ENCODE peak calls at places on chromosome 11, in five cellular contexts. One of them, this sample, is unnamed.

GRCh38 chr11:36035454-36035853 is 91.6 kb downstream of the LDLRAD3 start:
- DNase-seq in GM20000: no peak
- DNase-seq in BJ: no peak
- DNase-seq in heart left ventricle: no peak
- DNase-seq in HCT116: no peak
- DNase-seq in this sample: no peak

GRCh38 chr11:94184861-94185260 is 56.2 kb downstream of the PANX1 start:
- DNase-seq in BJ: no peak
- DNase-seq in heart left ventricle: no peak
- DNase-seq in GM20000: no peak
- DNase-seq in HCT116: no peak
- DNase-seq in this sample: no peak

GRCh38 chr11:19355601-19356000 is 114.9 kb upstream of the E2F8 start:
- DNase-seq in GM20000: no peak
- DNase-seq in BJ: no peak
- DNase-seq in HCT116: no peak
- DNase-seq in heart left ventricle: no peak
- DNase-seq in this sample: no peak

GRCh38 chr11:2813141-2813908 is 72.2 kb downstream of the CDKN1C start:
- DNase-seq in HCT116: no peak
- DNase-seq in GM20000: no peak
- DNase-seq in BJ: no peak
- DNase-seq in heart left ventricle: no peak
- DNase-seq in this sample: no peak

GRCh38 chr11:40133526-40133925 is 1325.9 kb downstream of the LRRC4C start:
- DNase-seq in heart left ventricle: no peak
- DNase-seq in BJ: no peak
- DNase-seq in GM20000: no peak
- DNase-seq in HCT116: no peak
- DNase-seq in this sample: no peak

GRCh38 chr11:44623716-44624491 is 58.4 kb downstream of the CD82 start:
- DNase-seq in BJ: no peak
- DNase-seq in heart left ventricle: peak; percentile 40
- DNase-seq in GM20000: no peak
- DNase-seq in HCT116: no peak
- DNase-seq in this sample: peak; percentile 17

GRCh38 chr11:65917434-65918210 is 1.2 kb downstream of the C11orf68 start:
- DNase-seq in HCT116: no peak
- DNase-seq in GM20000: no peak
- DNase-seq in heart left ventricle: no peak
- DNase-seq in BJ: no peak
- DNase-seq in this sample: no peak

GRCh38 chr11:8092587-8093424 is 11.8 kb downstream of the TUB start:
- DNase-seq in BJ: no peak
- DNase-seq in heart left ventricle: peak; percentile 50
- DNase-seq in GM20000: peak; percentile 75
- DNase-seq in HCT116: peak; percentile 56
- DNase-seq in this sample: peak; percentile 79

GRCh38 chr11:82899191-82899820 is 924 bp downstream of the PRCP start:
- DNase-seq in GM20000: no peak
- DNase-seq in HCT116: no peak
- DNase-seq in heart left ventricle: no peak
- DNase-seq in BJ: no peak
- DNase-seq in this sample: no peak

GRCh38 chr11:11378184-11378940 is 25.3 kb upstream of the CSNK2A3 start:
- DNase-seq in GM20000: no peak
- DNase-seq in heart left ventricle: no peak
- DNase-seq in HCT116: no peak
- DNase-seq in BJ: no peak
- DNase-seq in this sample: no peak

GRCh38 chr11:3905080-3905953 is 49.9 kb downstream of the STIM1 start:
- DNase-seq in GM20000: peak; percentile 68
- DNase-seq in HCT116: peak; percentile 34
- DNase-seq in BJ: peak; percentile 82
- DNase-seq in heart left ventricle: no peak
- DNase-seq in this sample: peak; percentile 77

GRCh38 chr11:47915407-47916137 is 64.8 kb upstream of the PTPRJ start:
- DNase-seq in heart left ventricle: no peak
- DNase-seq in GM20000: no peak
- DNase-seq in HCT116: no peak
- DNase-seq in BJ: no peak
- DNase-seq in this sample: no peak

GRCh38 chr11:7031346-7031957 is 11.2 kb downstream of the NLRP14 start:
- DNase-seq in heart left ventricle: no peak
- DNase-seq in BJ: no peak
- DNase-seq in HCT116: no peak
- DNase-seq in GM20000: no peak
- DNase-seq in this sample: no peak

GRCh38 chr11:37504066-37504611 is 906.1 kb upstream of the RAG2 start:
- DNase-seq in HCT116: no peak
- DNase-seq in GM20000: peak; percentile 30
- DNase-seq in heart left ventricle: no peak
- DNase-seq in BJ: peak; percentile 92
- DNase-seq in this sample: peak; percentile 38

GRCh38 chr11:95341246-95341645 is 110.2 kb upstream of the SESN3 start:
- DNase-seq in HCT116: no peak
- DNase-seq in heart left ventricle: no peak
- DNase-seq in BJ: no peak
- DNase-seq in GM20000: no peak
- DNase-seq in this sample: no peak

GRCh38 chr11:90254065-90254464 is 31.2 kb upstream of the CHORDC1 start:
- DNase-seq in HCT116: no peak
- DNase-seq in GM20000: no peak
- DNase-seq in BJ: no peak
- DNase-seq in heart left ventricle: no peak
- DNase-seq in this sample: no peak

DNA sequence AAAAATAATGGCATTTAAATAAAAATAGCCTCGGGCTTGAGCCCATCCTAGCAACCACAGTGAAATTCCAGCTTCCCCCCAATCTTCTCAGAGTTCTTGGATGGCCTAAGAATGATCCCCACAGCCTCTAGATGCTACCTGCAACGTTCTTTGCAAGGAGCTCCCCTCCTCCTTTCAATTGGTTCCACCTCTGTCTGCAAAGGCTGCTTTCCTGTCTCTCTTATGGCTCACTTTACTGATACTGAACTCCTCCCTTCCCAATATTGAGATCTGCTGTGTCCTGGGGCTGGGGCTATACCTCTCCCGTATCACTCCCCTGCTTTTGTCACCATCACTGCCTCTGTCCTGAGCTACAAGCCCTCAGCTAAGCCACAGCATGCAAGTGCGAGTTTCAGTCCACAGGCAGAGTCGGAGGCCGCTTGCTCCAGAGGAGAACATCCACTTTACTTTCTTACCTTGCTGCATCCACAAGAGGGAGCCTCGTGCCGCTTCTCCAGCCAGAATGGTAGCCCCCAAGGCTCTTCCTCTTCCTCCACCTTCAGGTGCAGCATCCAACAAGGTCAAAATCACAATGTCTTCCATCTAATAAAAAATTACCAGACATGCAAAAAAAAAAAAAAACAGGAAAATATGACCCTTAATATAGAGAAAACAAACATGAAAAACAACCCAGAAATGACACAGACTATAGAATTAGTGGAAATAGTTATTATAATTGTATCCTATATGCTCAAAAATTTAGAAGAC is 48.6 kb upstream of the TMEM45B start:
- DNase-seq in HCT116: peak; percentile 44
- DNase-seq in BJ: no peak
- DNase-seq in GM20000: no peak
- DNase-seq in heart left ventricle: no peak
- DNase-seq in this sample: no peak
- TF ChIP-seq CTCF in HCT116: peak; percentile 61
- TF ChIP-seq CTCF in BJ: peak; percentile 70
- TF ChIP-seq CTCF in GM20000: peak; percentile 19
- TF ChIP-seq CTCF in heart left ventricle: no peak
- TF ChIP-seq CTCF in this sample: peak; percentile 47

GRCh38 chr11:18264677-18265542 is 1.2 kb upstream of the SAA1 start:
- DNase-seq in BJ: no peak
- DNase-seq in GM20000: no peak
- DNase-seq in HCT116: no peak
- DNase-seq in heart left ventricle: no peak
- DNase-seq in this sample: no peak

GRCh38 chr11:18265949-18266348 is at the start of gene SAA1:
- DNase-seq in HCT116: no peak
- DNase-seq in GM20000: no peak
- DNase-seq in heart left ventricle: no peak
- DNase-seq in BJ: no peak
- DNase-seq in this sample: no peak

GRCh38 chr11:18271206-18271605 is 5.1 kb downstream of the SAA1 start:
- DNase-seq in heart left ventricle: no peak
- DNase-seq in HCT116: no peak
- DNase-seq in GM20000: no peak
- DNase-seq in BJ: no peak
- DNase-seq in this sample: no peak

GRCh38 chr11:18270102-18270501 is 4.0 kb downstream of the SAA1 start:
- DNase-seq in GM20000: no peak
- DNase-seq in HCT116: no peak
- DNase-seq in heart left ventricle: no peak
- DNase-seq in BJ: no peak
- DNase-seq in this sample: no peak
- TF ChIP-seq CTCF in GM20000: no peak
- TF ChIP-seq CTCF in HCT116: no peak
- TF ChIP-seq CTCF in heart left ventricle: no peak
- TF ChIP-seq CTCF in BJ: no peak
- TF ChIP-seq CTCF in this sample: no peak

DNA sequence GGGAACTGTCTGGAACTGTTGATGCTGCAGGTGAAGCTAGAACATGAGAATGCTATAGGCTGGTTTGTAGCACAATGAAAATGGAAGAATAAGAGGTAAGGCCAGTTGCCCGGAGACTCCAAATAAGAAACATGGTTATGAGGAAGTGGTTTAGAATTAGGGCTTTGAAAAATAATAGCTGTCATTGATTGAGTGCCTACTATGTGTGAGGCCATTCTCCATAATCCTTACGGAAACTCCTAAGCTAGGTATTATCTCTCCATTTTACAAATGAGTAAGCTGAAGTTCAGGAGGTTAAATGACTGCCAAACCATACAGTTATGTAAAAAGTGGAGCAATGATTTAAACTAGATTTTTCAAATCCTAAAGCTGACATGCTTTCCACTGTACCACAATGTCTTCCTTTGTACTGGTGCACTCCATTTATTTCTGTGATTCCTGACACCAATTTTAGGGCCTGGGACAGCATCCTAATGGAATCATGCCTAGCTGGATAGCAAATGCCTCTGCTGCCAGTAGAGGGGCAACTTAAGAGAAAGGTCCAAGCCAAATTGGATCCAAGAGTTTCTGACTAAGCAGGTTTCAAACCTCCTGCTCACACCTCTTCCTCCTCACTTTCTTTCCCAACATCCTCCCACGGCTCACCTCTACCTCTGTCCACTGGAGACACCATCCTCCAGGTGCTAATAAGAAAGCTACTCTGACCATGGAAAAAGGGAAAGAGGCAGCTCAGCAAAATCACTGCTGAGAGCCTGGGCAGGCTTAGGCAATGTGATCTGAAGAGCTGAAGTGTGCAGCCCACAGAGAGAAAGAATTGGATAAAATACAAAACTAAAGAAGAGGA is 46.9 kb upstream of the PICALM start:
- DNase-seq in HCT116: no peak
- DNase-seq in BJ: no peak
- DNase-seq in GM20000: no peak
- DNase-seq in heart left ventricle: no peak
- DNase-seq in this sample: no peak
- TF ChIP-seq CTCF in HCT116: no peak
- TF ChIP-seq CTCF in BJ: no peak
- TF ChIP-seq CTCF in GM20000: no peak
- TF ChIP-seq CTCF in heart left ventricle: no peak
- TF ChIP-seq CTCF in this sample: no peak

DNA sequence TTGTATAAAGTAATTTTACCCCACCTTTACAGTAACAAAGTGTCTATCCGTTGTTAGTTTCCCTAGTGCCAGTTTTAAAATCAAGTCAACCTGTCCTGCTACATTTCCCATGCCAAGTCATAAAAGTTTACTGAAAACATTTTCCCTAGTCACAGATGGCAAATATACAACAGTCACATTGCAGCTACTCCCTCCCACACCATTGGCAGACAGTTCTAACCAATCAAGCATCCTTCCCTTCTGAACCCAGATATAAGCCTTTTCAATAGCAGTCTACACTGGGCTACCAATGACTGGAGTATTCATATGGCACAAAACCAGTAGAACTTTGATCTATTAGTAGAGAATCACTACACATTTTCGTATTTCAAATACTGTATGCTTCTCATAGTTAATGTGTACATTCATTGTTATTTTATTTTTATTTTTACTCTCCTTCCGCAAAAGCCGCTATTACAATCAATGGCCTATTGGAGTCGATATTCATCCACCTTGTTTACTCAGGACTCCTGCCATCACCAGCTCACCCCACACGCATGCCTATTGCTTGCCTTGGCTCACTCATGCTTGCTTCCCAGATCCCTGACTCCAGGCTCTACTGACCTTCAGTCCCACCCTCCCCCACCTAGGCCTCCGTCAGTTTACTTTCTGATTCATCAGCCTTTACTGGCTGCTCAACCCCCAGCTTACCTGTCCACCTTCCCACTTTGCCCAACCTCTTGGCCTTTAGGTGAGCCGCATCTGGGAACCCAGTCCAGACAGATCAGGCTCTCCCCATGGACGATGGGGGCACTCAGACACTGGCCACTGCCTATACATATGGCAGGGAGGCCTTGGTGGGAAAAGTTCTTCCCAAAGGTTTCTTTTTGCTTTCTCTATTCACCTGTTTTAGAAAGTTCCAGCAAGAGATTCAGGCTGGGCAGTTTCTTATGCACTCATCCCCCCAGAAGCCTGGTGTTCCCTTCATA is 408.4 kb downstream of the SOX6 start:
- DNase-seq in GM20000: no peak
- DNase-seq in HCT116: no peak
- DNase-seq in heart left ventricle: no peak
- DNase-seq in BJ: no peak
- DNase-seq in this sample: no peak
- TF ChIP-seq CTCF in GM20000: no peak
- TF ChIP-seq CTCF in HCT116: no peak
- TF ChIP-seq CTCF in heart left ventricle: no peak
- TF ChIP-seq CTCF in BJ: no peak
- TF ChIP-seq CTCF in this sample: no peak

DNA sequence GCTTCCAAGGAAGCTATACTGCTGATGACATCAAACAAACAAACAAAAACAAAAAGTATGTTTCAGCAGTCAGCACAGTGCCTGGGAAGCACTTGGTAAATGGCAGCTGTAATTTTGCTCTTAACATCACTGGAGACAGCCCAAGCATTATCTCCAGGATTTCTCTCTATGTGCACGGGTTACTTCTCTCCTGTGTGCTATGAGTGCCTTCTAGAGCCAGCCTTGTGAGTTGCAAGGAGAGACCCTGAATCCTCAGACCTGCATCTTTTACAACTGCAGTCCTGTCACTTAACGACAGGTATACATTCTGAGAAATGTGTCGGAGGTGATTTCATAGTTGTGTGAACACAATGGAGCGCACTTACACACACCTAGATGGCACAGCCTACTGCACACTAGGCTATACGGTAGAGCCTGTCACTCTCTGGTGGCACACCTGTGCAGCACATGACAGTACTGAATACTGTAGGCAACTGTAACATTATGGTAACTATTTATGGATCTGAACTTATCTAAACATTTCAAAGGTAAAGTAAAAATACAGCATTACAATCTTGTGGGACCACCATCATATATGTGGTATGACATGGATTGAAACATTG is 662.5 kb upstream of the B3GAT1 start:
- DNase-seq in GM20000: no peak
- DNase-seq in BJ: no peak
- DNase-seq in heart left ventricle: no peak
- DNase-seq in HCT116: no peak
- DNase-seq in this sample: no peak
- TF ChIP-seq CTCF in GM20000: no peak
- TF ChIP-seq CTCF in BJ: peak; percentile 3
- TF ChIP-seq CTCF in heart left ventricle: no peak
- TF ChIP-seq CTCF in HCT116: peak; percentile 5
- TF ChIP-seq CTCF in this sample: peak; percentile 39

GRCh38 chr11:117809236-117810055 is 12.4 kb upstream of the DSCAML1 start:
- DNase-seq in HCT116: peak; percentile 63
- DNase-seq in BJ: no peak
- DNase-seq in GM20000: peak; percentile 59
- DNase-seq in heart left ventricle: peak; percentile 72
- DNase-seq in this sample: no peak
- TF ChIP-seq CTCF in HCT116: peak; percentile 65
- TF ChIP-seq CTCF in BJ: peak; percentile 48
- TF ChIP-seq CTCF in GM20000: peak; percentile 39
- TF ChIP-seq CTCF in heart left ventricle: peak; percentile 63
- TF ChIP-seq CTCF in this sample: peak; percentile 43

This sample was measured in GM13977.